ENCODE peak calls at places on chromosomes 12 and 14, in seven cellular contexts. E, B, S, L, D, X and C are unnamed samples.

GRCh38 chr14:68075382-68076029 is 255.9 kb downstream of the RAD51B start:
- DNase-seq in X (no peak), B (no peak), L (peak; percentile 5), E (no peak), D (no peak), S (no peak), C (no peak)

GRCh38 chr14:90619911-90620310 is 196.3 kb downstream of the TTC7B start:
- DNase-seq in L (no peak), S (no peak), E (no peak), B (no peak), D (no peak), X (no peak), C (no peak)

GRCh38 chr12:54360717-54361456 is 3.4 kb downstream of the GPR84 start:
- DNase-seq in S (peak; percentile 88), X (no peak), B (peak; percentile 60), L (peak; percentile 82), E (peak; percentile 93), D (peak; percentile 84), C (no peak)

GRCh38 chr14:103198429-103199140 is 75.3 kb downstream of the TNFAIP2 start:
- DNase-seq in E (peak; percentile 32), X (peak; percentile 60), B (no peak), D (no peak), L (peak; percentile 52), S (peak; percentile 86), C (peak; percentile 56)

GRCh38 chr14:49051328-49052060 is 534.7 kb downstream of the RPS29 start:
- DNase-seq in S (no peak), B (no peak), X (no peak), E (no peak), D (no peak), L (no peak), C (no peak)

GRCh38 chr12:1799882-1800645 is 20.3 kb upstream of the LRTM2 start:
- DNase-seq in X (no peak), E (no peak), S (peak; percentile 48), D (no peak), B (no peak), L (no peak), C (no peak)

GRCh38 chr12:93860659-93861373 is 183.6 kb downstream of the CRADD start:
- DNase-seq in E (no peak), L (no peak), B (no peak), D (no peak), S (no peak), X (no peak), C (no peak)

GRCh38 chr14:103518416-103519042 is 4.1 kb downstream of the CKB start:
- DNase-seq in B (peak; percentile 69), S (peak; percentile 92), X (no peak), D (peak; percentile 80), E (peak; percentile 75), L (peak; percentile 51), C (peak; percentile 91)

GRCh38 chr14:21102472-21103164 is 1.8 kb downstream of the TMEM253 start:
- DNase-seq in B (no peak), E (no peak), D (no peak), X (no peak), S (no peak), L (no peak), C (no peak)

GRCh38 chr14:63854330-63854729 is 1.5 kb downstream of the SYNE2 start:
- DNase-seq in X (no peak), L (no peak), B (no peak), D (no peak), E (no peak), S (no peak), C (no peak)

GRCh38 chr12:59374783-59375182 is 221.0 kb upstream of the SLC16A7 start:
- DNase-seq in B (no peak), D (no peak), S (no peak), X (no peak), E (no peak), L (no peak), C (no peak)
- TF ChIP-seq POLR2A in B (no peak), D (no peak), S (no peak), X (no peak), E (no peak), L (no peak), C (no peak)

GRCh38 chr14:74476107-74476506 is 17.0 kb downstream of the NPC2 start:
- DNase-seq in S (no peak), E (peak; percentile 63), D (no peak), L (no peak), B (no peak), X (no peak), C (no peak)

GRCh38 chr14:74476607-74477006 is 16.5 kb downstream of the NPC2 start:
- DNase-seq in D (no peak), L (no peak), X (no peak), E (no peak), S (no peak), B (no peak), C (no peak)

GRCh38 chr14:74475678-74476077 is 17.4 kb downstream of the NPC2 start:
- DNase-seq in X (no peak), E (no peak), B (no peak), L (no peak), D (no peak), S (no peak), C (no peak)

GRCh38 chr14:74480051-74480450 is 13.1 kb downstream of the NPC2 start:
- DNase-seq in S (no peak), D (no peak), L (no peak), B (no peak), E (no peak), X (no peak), C (no peak)

GRCh38 chr14:74478996-74479635 is 14.0 kb downstream of the NPC2 start:
- DNase-seq in E (no peak), D (no peak), X (no peak), L (peak; percentile 13), B (no peak), S (no peak), C (no peak)
- TF ChIP-seq CTCF in E (peak; percentile 21), D (peak; percentile 61), X (peak; percentile 30), L (peak; percentile 69), B (peak; percentile 51), S (peak; percentile 26), C (no peak)

GRCh38 chr12:92469837-92470236 is 233.0 kb upstream of the PLEKHG7 start:
- DNase-seq in E (no peak), L (peak; percentile 1), X (peak; percentile 69), S (no peak), D (no peak), B (peak; percentile 83), C (no peak)

GRCh38 chr12:92465786-92466185 is 237.0 kb upstream of the PLEKHG7 start:
- DNase-seq in D (no peak), S (no peak), E (no peak), B (no peak), L (no peak), X (no peak), C (no peak)

GRCh38 chr12:92468358-92469020 is 234.3 kb upstream of the PLEKHG7 start:
- DNase-seq in L (no peak), X (no peak), S (no peak), E (no peak), D (no peak), B (no peak), C (no peak)

GRCh38 chr12:92466391-92467305 is 236.1 kb upstream of the PLEKHG7 start:
- DNase-seq in X (peak; percentile 61), D (peak; percentile 53), B (no peak), L (no peak), S (no peak), E (peak; percentile 43), C (no peak)

GRCh38 chr12:92467886-92468285 is 234.9 kb upstream of the PLEKHG7 start:
- DNase-seq in S (no peak), D (no peak), L (no peak), B (no peak), X (peak; percentile 25), E (no peak), C (no peak)
- H3K4me3 ChIP-seq in S (no peak overlapping the region), D (no peak overlapping the region), L (no peak overlapping the region), B (no peak overlapping the region), X (no peak overlapping the region), E (no peak overlapping the region), C (no peak overlapping the region)

DNA sequence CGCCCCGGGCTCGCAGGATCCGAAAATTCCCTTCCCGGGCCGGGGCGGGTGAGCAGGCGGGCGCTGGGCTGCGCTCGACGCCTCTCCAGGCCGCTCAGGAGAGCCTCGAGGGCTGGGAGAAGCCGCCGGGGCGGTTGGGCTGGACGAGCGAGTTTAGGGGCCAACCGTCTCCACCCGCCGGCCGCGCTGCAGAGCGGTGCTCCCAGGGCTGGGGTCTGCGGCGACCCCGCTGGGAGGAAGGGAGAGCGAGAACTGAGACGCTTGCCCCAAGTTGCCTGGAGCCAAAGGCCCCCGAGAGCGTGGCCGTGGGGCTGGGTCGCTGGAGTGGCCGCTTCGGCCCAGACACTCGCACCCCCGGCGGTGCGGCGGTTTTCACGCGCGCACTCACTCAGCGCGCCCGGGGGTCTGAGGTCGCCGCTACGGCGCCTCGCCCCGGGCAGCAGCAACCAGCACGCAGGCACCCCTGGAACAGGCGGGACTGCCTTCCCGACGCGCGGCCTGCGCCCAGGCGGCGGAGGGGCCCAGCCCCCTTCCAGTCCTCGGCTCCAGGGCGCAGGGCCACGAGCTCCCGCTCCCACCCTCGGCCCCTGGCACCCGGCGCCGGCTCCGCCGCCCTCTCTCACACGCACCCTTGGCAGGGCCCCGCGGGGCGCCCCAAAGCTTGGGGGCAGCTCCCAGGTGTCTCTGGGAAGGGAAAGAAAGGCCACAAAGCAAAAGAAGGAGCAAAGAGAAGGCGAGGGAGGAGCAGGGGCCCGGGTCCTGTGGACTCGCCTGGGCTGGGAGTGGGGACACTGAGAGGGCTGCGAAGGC is 586 bp upstream of the EFS start:
- DNase-seq in D (no peak), X (no peak), L (no peak), S (no peak), E (peak; percentile 24), B (no peak), C (peak; percentile 91)
- TF ChIP-seq POLR2A in D (no peak), X (no peak), L (no peak), S (no peak), E (no peak), B (no peak), C (no peak)

GRCh38 chr12:95988506-95989275 is 7.5 kb downstream of the HAL start:
- DNase-seq in E (no peak), S (no peak), B (no peak), X (no peak), L (no peak), D (no peak), C (no peak)

GRCh38 chr12:95986635-95987535 is 9.3 kb downstream of the HAL start:
- DNase-seq in S (no peak), X (no peak), L (no peak), E (no peak), D (no peak), B (no peak), C (no peak)

GRCh38 chr12:95993907-95994306 is 2.2 kb downstream of the HAL start:
- DNase-seq in D (no peak), X (no peak), S (no peak), L (no peak), B (no peak), E (no peak), C (no peak)

GRCh38 chr12:95990136-95990535 is 6.0 kb downstream of the HAL start:
- DNase-seq in S (no peak), D (no peak), X (no peak), B (no peak), L (no peak), E (no peak), C (no peak)

GRCh38 chr12:95989504-95990123 is 6.5 kb downstream of the HAL start:
- DNase-seq in D (no peak), S (no peak), B (no peak), L (no peak), E (no peak), X (no peak), C (no peak)
- TF ChIP-seq CTCF in D (no peak), S (no peak), B (no peak), L (no peak), E (no peak), X (no peak), C (no peak)

GRCh38 chr12:24911284-24911791 is 37.6 kb downstream of the BCAT1 start:
- DNase-seq in L (peak; percentile 94), B (no peak), D (no peak), X (no peak), S (no peak), E (no peak), C (no peak)
- H3K4me3 ChIP-seq in L (no peak overlapping the region), B (no peak overlapping the region), D (no peak overlapping the region), X (no peak overlapping the region), S (no peak overlapping the region), E (no peak overlapping the region), C (no peak overlapping the region)